ENCODE peak calls at places on chromosomes 7 and 10, in five cellular contexts. I is activated CD4-positive, alpha-beta T cell treated with anti-CD3 and anti-CD28 coated beads, Interleukin-2, amount 50 U/mL, for 1 hour; A is NCI-H2171 treated with DMSO at 0.1 percent for 48 hours; H is progenitor cell of endocrine pancreas; B is nucleus accumbens. O is an unnamed sample.

GRCh38 chr10:119421887-119422684 is 120.4 kb downstream of the RGS10 start:
- DNase-seq in A (no peak), I (no peak), B (no peak), H (no peak), O (no peak)

GRCh38 chr7:20033621-20034200 is 183.5 kb downstream of the MACC1 start:
- DNase-seq in B (no peak), H (no peak), A (no peak), I (no peak), O (no peak)

GRCh38 chr10:119431768-119432135 is 110.8 kb downstream of the RGS10 start:
- DNase-seq in B (no peak), H (no peak), A (no peak), I (no peak), O (no peak)

GRCh38 chr7:124996778-124997177 is 67.2 kb upstream of the POT1 start:
- DNase-seq in I (no peak), B (no peak), A (no peak), H (no peak), O (no peak)

GRCh38 chr10:35691522-35692236 is 49.6 kb upstream of the FZD8 start:
- DNase-seq in A (no peak), B (no peak), H (no peak), I (no peak), O (no peak)

GRCh38 chr10:72679838-72680241 is 12.1 kb upstream of the MCU start:
- DNase-seq in H (no peak), A (no peak), I (no peak), B (no peak), O (no peak)

GRCh38 chr10:72242675-72243074 is 26.6 kb upstream of the ASCC1 start:
- DNase-seq in A (no peak), B (no peak), I (no peak), H (no peak), O (peak)

GRCh38 chr10:124417846-124418725 is 637 bp downstream of the OAT start:
- DNase-seq in B (peak), A (peak), H (peak), I (peak), O (peak)

GRCh38 chr7:156892086-156892800 is 740 bp downstream of the LMBR1 start:
- DNase-seq in I (peak), A (peak), H (peak), B (no peak), O (no peak)

GRCh38 chr7:105112440-105113418 is 98.7 kb downstream of the KMT2E start:
- DNase-seq in H (no peak), A (no peak), B (no peak), I (no peak), O (no peak)

GRCh38 chr10:76553700-76554470 is 1083.7 kb downstream of the KCNMA1 start:
- DNase-seq in I (no peak), B (no peak), H (no peak), A (no peak), O (no peak)

GRCh38 chr7:44748042-44748947 is at the start of gene ZMIZ2:
- DNase-seq in H (peak), A (peak), I (peak), B (peak), O (peak)

GRCh38 chr7:113371376-113372043 is 253.2 kb upstream of the SMIM30 start:
- DNase-seq in A (no peak), B (no peak), H (no peak), I (no peak), O (no peak)

GRCh38 chr10:77571490-77571889 is 66.1 kb downstream of the KCNMA1 start:
- DNase-seq in I (no peak), H (no peak), B (no peak), A (peak), O (no peak)

GRCh38 chr7:92246363-92247101 is 758 bp downstream of the ANKIB1 start:
- DNase-seq in B (peak), I (peak), H (peak), A (peak), O (peak)

GRCh38 chr7:95113590-95113989 is 206.2 kb downstream of the PPP1R9A start:
- DNase-seq in B (no peak), A (no peak), H (no peak), I (no peak), O (no peak)

GRCh38 chr10:21257919-21258318 is 267.6 kb downstream of the SKIDA1 start:
- DNase-seq in B (no peak), A (no peak), H (no peak), I (no peak), O (no peak)

GRCh38 chr10:59283456-59284082 is 78.8 kb downstream of the FAM13C start:
- DNase-seq in H (no peak), B (no peak), A (no peak), I (no peak), O (no peak)

GRCh38 chr7:40760997-40761396 is 626.2 kb downstream of the SUGCT start:
- DNase-seq in H (no peak), A (no peak), B (no peak), I (no peak), O (no peak)

GRCh38 chr7:105837765-105838241 is 38.6 kb downstream of the ATXN7L1 start:
- DNase-seq in B (peak), H (no peak), A (no peak), I (no peak), O (peak)

GRCh38 chr7:1593091-1593866 is 23.4 kb upstream of the PSMG3 start:
- DNase-seq in A (no peak), B (no peak), H (no peak), I (no peak), O (no peak)

GRCh38 chr7:75937958-75938786 is 23.2 kb downstream of the POR start:
- DNase-seq in B (peak), H (no peak), I (no peak), A (no peak), O (peak)

GRCh38 chr10:79189853-79190435 is 121.2 kb downstream of the ZMIZ1 start:
- DNase-seq in H (no peak), I (no peak), A (no peak), B (no peak), O (no peak)

GRCh38 chr10:125455855-125456254 is 227.1 kb downstream of the TEX36 start:
- DNase-seq in H (no peak), B (no peak), A (no peak), I (no peak), O (no peak)

GRCh38 chr10:11515596-11516418 is 95.6 kb downstream of the USP6NL start:
- DNase-seq in A (peak), I (peak), H (no peak), B (peak), O (peak)

GRCh38 chr10:63265646-63266207 is 132.6 kb downstream of the NRBF2 start:
- DNase-seq in I (no peak), B (no peak), A (no peak), H (no peak), O (no peak)

GRCh38 chr7:94160719-94161435 is 156.7 kb upstream of the BET1 start:
- DNase-seq in I (no peak), H (no peak), B (no peak), A (no peak), O (no peak)

GRCh38 chr7:132255898-132256297 is 320.4 kb downstream of the PLXNA4 start:
- DNase-seq in A (peak), H (no peak), B (no peak), I (no peak), O (no peak)

GRCh38 chr10:17335065-17335464 is 107.0 kb downstream of the VIM start:
- DNase-seq in A (no peak), I (no peak), H (no peak), B (no peak), O (no peak)

O was measured in midbrain.